ENCODE peak calls at places on chromosomes 6 and 20, in nine cellular contexts. One of them, this sample, is unnamed.

GRCh38 chr6:113595921-113596376 is 261.2 kb upstream of the MARCKS start:
- DNase-seq in left lung: no peak
- DNase-seq in heart right ventricle: no peak
- DNase-seq in DND-41: no peak
- DNase-seq in psoas muscle: no peak
- DNase-seq in BE2C: no peak
- DNase-seq in tibial nerve: no peak
- DNase-seq in H9: no peak
- DNase-seq in WTC11: no peak
- DNase-seq in this sample: no peak

GRCh38 chr6:37940074-37940847 is 120.7 kb downstream of the ZFAND3 start:
- DNase-seq in left lung: no peak
- DNase-seq in heart right ventricle: no peak
- DNase-seq in DND-41: no peak
- DNase-seq in psoas muscle: no peak
- DNase-seq in BE2C: peak; percentile 65
- DNase-seq in tibial nerve: no peak
- DNase-seq in H9: no peak
- DNase-seq in WTC11: no peak
- DNase-seq in this sample: no peak

GRCh38 chr20:23178806-23179205 is 92.7 kb upstream of the CD93 start:
- DNase-seq in left lung: no peak
- DNase-seq in heart right ventricle: peak; percentile 41
- DNase-seq in DND-41: no peak
- DNase-seq in psoas muscle: no peak
- DNase-seq in BE2C: no peak
- DNase-seq in tibial nerve: no peak
- DNase-seq in H9: no peak
- DNase-seq in WTC11: no peak
- DNase-seq in this sample: no peak

GRCh38 chr20:59221049-59221748 is 57.6 kb downstream of the ZNF831 start:
- DNase-seq in left lung: no peak
- DNase-seq in heart right ventricle: no peak
- DNase-seq in DND-41: no peak
- DNase-seq in psoas muscle: no peak
- DNase-seq in BE2C: no peak
- DNase-seq in tibial nerve: no peak
- DNase-seq in H9: peak; percentile 45
- DNase-seq in WTC11: no peak
- DNase-seq in this sample: no peak

GRCh38 chr20:41889125-41889870 is 271.1 kb upstream of the CHD6 start:
- DNase-seq in left lung: no peak
- DNase-seq in heart right ventricle: no peak
- DNase-seq in DND-41: peak; percentile 13
- DNase-seq in psoas muscle: no peak
- DNase-seq in BE2C: peak; percentile 49
- DNase-seq in tibial nerve: no peak
- DNase-seq in H9: peak; percentile 37
- DNase-seq in WTC11: peak; percentile 24
- DNase-seq in this sample: no peak

GRCh38 chr6:152054441-152054840 is 247.0 kb downstream of the ESR1 start:
- DNase-seq in left lung: no peak
- DNase-seq in heart right ventricle: no peak
- DNase-seq in DND-41: no peak
- DNase-seq in psoas muscle: no peak
- DNase-seq in BE2C: no peak
- DNase-seq in tibial nerve: no peak
- DNase-seq in H9: no peak
- DNase-seq in WTC11: no peak
- DNase-seq in this sample: no peak

GRCh38 chr20:45866454-45866853 is 9.0 kb downstream of the ZSWIM3 start:
- DNase-seq in left lung: no peak
- DNase-seq in heart right ventricle: no peak
- DNase-seq in DND-41: no peak
- DNase-seq in psoas muscle: no peak
- DNase-seq in BE2C: no peak
- DNase-seq in tibial nerve: no peak
- DNase-seq in H9: no peak
- DNase-seq in WTC11: no peak
- DNase-seq in this sample: no peak

GRCh38 chr6:147712841-147713240 is 204.4 kb downstream of the SAMD5 start:
- DNase-seq in left lung: no peak
- DNase-seq in heart right ventricle: no peak
- DNase-seq in DND-41: no peak
- DNase-seq in psoas muscle: no peak
- DNase-seq in BE2C: no peak
- DNase-seq in tibial nerve: no peak
- DNase-seq in H9: no peak
- DNase-seq in WTC11: no peak
- DNase-seq in this sample: no peak

GRCh38 chr6:7993399-7993798 is 70.8 kb downstream of the BLOC1S5 start:
- DNase-seq in left lung: no peak
- DNase-seq in heart right ventricle: no peak
- DNase-seq in DND-41: no peak
- DNase-seq in psoas muscle: no peak
- DNase-seq in BE2C: no peak
- DNase-seq in tibial nerve: no peak
- DNase-seq in H9: no peak
- DNase-seq in WTC11: no peak
- DNase-seq in this sample: no peak

DNA sequence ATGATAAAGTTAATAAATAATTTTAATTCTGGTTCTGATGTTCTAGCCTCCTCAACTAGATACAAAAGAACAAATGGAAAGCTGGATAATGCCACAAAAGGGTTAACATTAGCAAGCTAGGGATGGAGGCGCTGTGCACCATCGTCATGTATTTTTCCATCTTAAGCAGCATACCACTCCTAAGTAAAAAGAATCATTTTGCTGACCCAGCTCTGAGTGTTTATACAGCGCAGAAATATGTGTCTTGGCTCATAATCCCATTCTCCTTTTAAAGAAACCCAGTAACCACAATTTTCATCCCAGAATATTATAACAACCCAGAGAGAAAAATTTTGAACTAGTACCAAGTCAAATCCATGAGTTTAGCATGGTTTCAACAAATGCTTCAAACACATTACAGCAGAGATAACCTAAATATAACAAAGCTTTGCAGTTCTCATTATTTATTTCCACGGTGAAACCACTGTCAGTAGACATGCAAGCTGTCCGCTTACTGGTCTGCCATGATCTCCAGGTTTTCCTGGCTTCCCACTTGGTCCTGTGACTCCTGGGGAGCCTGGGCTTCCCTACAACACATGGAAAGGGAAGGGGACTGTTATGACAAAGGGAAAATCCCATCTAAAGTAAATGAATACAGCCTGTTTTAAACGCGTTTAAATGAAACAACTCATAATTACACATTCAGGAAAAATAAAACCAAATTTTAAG is 111.1 kb downstream of the COL12A1 start:
- DNase-seq in left lung: no peak
- DNase-seq in heart right ventricle: no peak
- DNase-seq in DND-41: no peak
- DNase-seq in psoas muscle: no peak
- DNase-seq in BE2C: no peak
- DNase-seq in tibial nerve: no peak
- DNase-seq in H9: no peak
- DNase-seq in WTC11: no peak
- DNase-seq in this sample: no peak
- TF ChIP-seq CTCF in left lung: no peak
- TF ChIP-seq CTCF in heart right ventricle: no peak
- TF ChIP-seq CTCF in DND-41: no peak
- TF ChIP-seq CTCF in psoas muscle: no peak
- TF ChIP-seq CTCF in BE2C: no peak
- TF ChIP-seq CTCF in tibial nerve: no peak
- TF ChIP-seq CTCF in H9: no peak
- TF ChIP-seq CTCF in WTC11: no peak
- TF ChIP-seq CTCF in this sample: no peak

GRCh38 chr6:63635563-63636515 is at the start of gene PHF3:
- DNase-seq in left lung: peak; percentile 91
- DNase-seq in heart right ventricle: peak; percentile 91
- DNase-seq in DND-41: peak; percentile 90
- DNase-seq in psoas muscle: peak; percentile 91
- DNase-seq in BE2C: peak; percentile 94
- DNase-seq in tibial nerve: peak; percentile 75
- DNase-seq in H9: peak; percentile 91
- DNase-seq in WTC11: peak; percentile 85
- DNase-seq in this sample: peak; percentile 92
- TF ChIP-seq CTCF in left lung: no peak
- TF ChIP-seq CTCF in heart right ventricle: peak; percentile 38
- TF ChIP-seq CTCF in DND-41: peak; percentile 38
- TF ChIP-seq CTCF in psoas muscle: no peak
- TF ChIP-seq CTCF in BE2C: peak; percentile 31
- TF ChIP-seq CTCF in tibial nerve: peak; percentile 14
- TF ChIP-seq CTCF in H9: peak; percentile 22
- TF ChIP-seq CTCF in WTC11: no peak
- TF ChIP-seq CTCF in this sample: no peak

GRCh38 chr20:15848126-15848525 is 725.1 kb downstream of the KIF16B start:
- DNase-seq in left lung: no peak
- DNase-seq in heart right ventricle: no peak
- DNase-seq in DND-41: no peak
- DNase-seq in psoas muscle: no peak
- DNase-seq in BE2C: peak; percentile 39
- DNase-seq in tibial nerve: no peak
- DNase-seq in H9: no peak
- DNase-seq in WTC11: no peak
- DNase-seq in this sample: no peak

GRCh38 chr20:15847415-15847814 is 725.8 kb downstream of the KIF16B start:
- DNase-seq in left lung: no peak
- DNase-seq in heart right ventricle: no peak
- DNase-seq in DND-41: no peak
- DNase-seq in psoas muscle: no peak
- DNase-seq in BE2C: no peak
- DNase-seq in tibial nerve: no peak
- DNase-seq in H9: no peak
- DNase-seq in WTC11: no peak
- DNase-seq in this sample: no peak

GRCh38 chr20:15838466-15838865 is 734.8 kb downstream of the KIF16B start:
- DNase-seq in left lung: no peak
- DNase-seq in heart right ventricle: no peak
- DNase-seq in DND-41: no peak
- DNase-seq in psoas muscle: no peak
- DNase-seq in BE2C: no peak
- DNase-seq in tibial nerve: no peak
- DNase-seq in H9: no peak
- DNase-seq in WTC11: no peak
- DNase-seq in this sample: no peak

GRCh38 chr20:15846446-15846845 is 726.8 kb downstream of the KIF16B start:
- DNase-seq in left lung: no peak
- DNase-seq in heart right ventricle: no peak
- DNase-seq in DND-41: no peak
- DNase-seq in psoas muscle: no peak
- DNase-seq in BE2C: no peak
- DNase-seq in tibial nerve: no peak
- DNase-seq in H9: no peak
- DNase-seq in WTC11: no peak
- DNase-seq in this sample: no peak

GRCh38 chr20:15842872-15843271 is 730.4 kb downstream of the KIF16B start:
- DNase-seq in left lung: no peak
- DNase-seq in heart right ventricle: no peak
- DNase-seq in DND-41: no peak
- DNase-seq in psoas muscle: no peak
- DNase-seq in BE2C: no peak
- DNase-seq in tibial nerve: no peak
- DNase-seq in H9: no peak
- DNase-seq in WTC11: no peak
- DNase-seq in this sample: no peak
- TF ChIP-seq CTCF in left lung: no peak
- TF ChIP-seq CTCF in heart right ventricle: no peak
- TF ChIP-seq CTCF in DND-41: peak; percentile 24
- TF ChIP-seq CTCF in psoas muscle: no peak
- TF ChIP-seq CTCF in BE2C: peak; percentile 41
- TF ChIP-seq CTCF in tibial nerve: no peak
- TF ChIP-seq CTCF in H9: peak; percentile 49
- TF ChIP-seq CTCF in WTC11: no peak
- TF ChIP-seq CTCF in this sample: no peak

GRCh38 chr6:111727798-111728197 is 122.1 kb upstream of the TRAF3IP2 start:
- DNase-seq in left lung: no peak
- DNase-seq in heart right ventricle: no peak
- DNase-seq in DND-41: no peak
- DNase-seq in psoas muscle: no peak
- DNase-seq in BE2C: no peak
- DNase-seq in tibial nerve: no peak
- DNase-seq in H9: no peak
- DNase-seq in WTC11: no peak
- DNase-seq in this sample: no peak
- TF ChIP-seq CTCF in left lung: peak; percentile 16
- TF ChIP-seq CTCF in heart right ventricle: peak; percentile 39
- TF ChIP-seq CTCF in DND-41: peak; percentile 44
- TF ChIP-seq CTCF in psoas muscle: no peak
- TF ChIP-seq CTCF in BE2C: peak; percentile 45
- TF ChIP-seq CTCF in tibial nerve: no peak
- TF ChIP-seq CTCF in H9: peak; percentile 56
- TF ChIP-seq CTCF in WTC11: peak; percentile 26
- TF ChIP-seq CTCF in this sample: peak; percentile 69